ENCODE peak calls at places on chromosomes 13 and 19, in four cellular contexts. R is SK-N-SH, C is K562, H is GM12878. J is an unnamed sample.

GRCh38 chr19:32181356-32181920 is 164.0 kb upstream of the ZNF507 start:
- DNase-seq in H (no peak), R (no peak), C (no peak), J (no peak)

GRCh38 chr19:10424011-10424637 is 3.8 kb downstream of the PDE4A start:
- DNase-seq in R (peak), H (no peak), C (peak), J (peak)

GRCh38 chr13:99606322-99607089 is 105.2 kb downstream of the TM9SF2 start:
- DNase-seq in H (no peak), R (peak), C (peak), J (peak)

GRCh38 chr19:51415187-51415586 is 2.3 kb downstream of the SIGLEC10 start:
- DNase-seq in C (no peak), H (no peak), R (no peak), J (no peak)

GRCh38 chr19:11426656-11427055 is 7.5 kb upstream of the RGL3 start:
- DNase-seq in C (no peak), H (no peak), R (no peak), J (no peak)

GRCh38 chr19:7772752-7773291 is 9.8 kb downstream of the CLEC4M start:
- DNase-seq in H (peak), R (no peak), C (no peak), J (no peak)

GRCh38 chr13:58434943-58435342 is 803.4 kb downstream of the PCDH17 start:
- DNase-seq in R (no peak), H (no peak), C (no peak), J (no peak)

GRCh38 chr19:33470040-33470330 is 51.6 kb downstream of the PEPD start:
- DNase-seq in H (no peak), C (no peak), R (no peak), J (no peak)

GRCh38 chr13:97802213-97802612 is 151.3 kb upstream of the IPO5 start:
- DNase-seq in H (no peak), R (no peak), C (no peak), J (no peak)

GRCh38 chr13:73142091-73142490 is 83.3 kb downstream of the KLF5 start:
- DNase-seq in R (no peak), C (no peak), H (no peak), J (no peak)

GRCh38 chr19:17861542-17862402 is 2.1 kb downstream of the RPL18A start:
- DNase-seq in R (no peak), H (no peak), C (peak), J (no peak)

GRCh38 chr19:55549500-55550320 is 4.4 kb upstream of the SBK3 start:
- DNase-seq in H (no peak), R (no peak), C (no peak), J (peak)

GRCh38 chr13:62432906-62433305 is 1017.3 kb upstream of the PCDH20 start:
- DNase-seq in R (no peak), C (no peak), H (no peak), J (no peak)

GRCh38 chr13:51394724-51395123 is 55.2 kb downstream of the SERPINE3 start:
- DNase-seq in C (no peak), R (peak), H (no peak), J (no peak)

GRCh38 chr13:51396352-51396751 is 56.5 kb downstream of the INTS6 start:
- DNase-seq in R (no peak), C (no peak), H (no peak), J (no peak)

DNA sequence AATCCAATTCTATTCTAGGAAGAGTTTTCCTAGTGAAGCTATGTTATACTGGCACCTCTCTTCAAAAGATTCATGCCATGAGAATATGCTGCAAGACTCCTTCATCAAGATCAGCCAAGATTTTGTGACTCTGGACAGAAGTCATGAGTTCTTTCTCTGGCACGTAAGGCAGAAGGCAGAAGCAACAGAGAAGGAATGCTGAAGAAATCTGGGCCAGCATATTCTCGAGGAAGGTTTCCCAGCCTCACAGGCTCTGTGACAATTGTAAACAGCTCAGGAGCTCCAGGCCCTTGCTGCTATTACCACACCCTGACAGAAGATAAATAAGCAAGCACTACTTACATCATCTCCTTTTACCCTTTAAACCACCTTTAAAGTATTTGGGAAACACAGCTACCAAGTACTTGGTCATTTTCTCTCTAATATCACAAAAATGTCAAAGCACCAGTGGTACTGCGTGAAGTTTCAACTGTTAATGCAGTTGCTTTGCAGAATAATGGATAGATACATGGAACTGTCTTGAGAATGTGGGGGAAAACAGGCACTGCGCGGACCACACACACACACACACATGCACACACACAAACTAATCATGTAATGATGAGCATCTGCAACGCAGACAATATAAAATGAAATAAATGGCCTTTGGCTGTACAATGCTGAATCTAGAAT is 55.4 kb downstream of the INTS6 start:
- DNase-seq in R (peak), H (no peak), C (no peak), J (no peak)
- TF ChIP-seq FOXM1 in R (no peak), H (no peak), C (no peak), J (no peak)

DNA sequence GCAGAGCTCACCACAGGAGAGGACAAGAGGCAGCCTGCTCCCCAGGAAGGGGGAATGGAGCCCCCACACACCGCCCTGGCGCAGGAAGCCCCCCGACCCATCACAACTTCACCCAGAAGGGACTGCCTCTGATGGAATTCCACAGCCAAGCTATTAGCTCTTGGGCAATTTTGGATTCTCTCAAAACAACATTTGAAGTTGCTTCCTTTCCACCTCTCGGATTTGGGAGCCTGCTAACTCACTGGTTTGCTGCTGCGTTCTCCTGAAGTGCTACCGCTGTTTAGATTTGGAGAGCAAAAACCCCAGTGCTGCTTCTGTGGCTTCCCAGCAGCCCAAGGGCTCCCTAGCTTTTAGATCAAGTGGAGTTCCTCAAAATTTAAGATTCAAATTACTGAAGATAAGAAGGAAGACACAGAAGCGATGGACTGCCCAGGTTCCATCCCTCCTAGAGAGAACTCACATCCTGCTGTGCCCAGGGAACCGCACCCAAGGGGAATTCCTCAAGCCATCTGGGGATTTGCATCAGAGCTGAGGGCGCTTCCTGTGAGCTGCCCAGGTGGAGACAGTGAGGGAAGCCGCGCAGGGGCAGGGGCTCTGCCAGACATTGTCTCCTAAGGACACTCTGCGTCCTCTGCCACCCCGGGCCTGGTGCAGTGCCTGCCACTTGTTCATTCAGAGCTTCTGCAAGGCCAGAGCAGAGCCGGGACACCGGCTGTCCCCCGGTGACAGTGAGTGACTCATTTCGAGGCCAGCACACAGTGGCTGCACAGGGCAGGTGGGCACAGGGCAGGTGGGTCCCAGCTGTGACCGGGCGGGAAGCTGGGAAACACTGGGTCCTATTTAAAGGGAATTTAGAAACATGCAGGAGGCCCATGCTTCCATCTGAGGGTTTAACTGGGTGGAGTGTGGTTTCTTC is 45.5 kb downstream of the COL4A1 start:
- DNase-seq in H (no peak), R (no peak), C (no peak), J (no peak)
- TF ChIP-seq EP300 in H (no peak), R (no peak), C (no peak), J (no peak)

DNA sequence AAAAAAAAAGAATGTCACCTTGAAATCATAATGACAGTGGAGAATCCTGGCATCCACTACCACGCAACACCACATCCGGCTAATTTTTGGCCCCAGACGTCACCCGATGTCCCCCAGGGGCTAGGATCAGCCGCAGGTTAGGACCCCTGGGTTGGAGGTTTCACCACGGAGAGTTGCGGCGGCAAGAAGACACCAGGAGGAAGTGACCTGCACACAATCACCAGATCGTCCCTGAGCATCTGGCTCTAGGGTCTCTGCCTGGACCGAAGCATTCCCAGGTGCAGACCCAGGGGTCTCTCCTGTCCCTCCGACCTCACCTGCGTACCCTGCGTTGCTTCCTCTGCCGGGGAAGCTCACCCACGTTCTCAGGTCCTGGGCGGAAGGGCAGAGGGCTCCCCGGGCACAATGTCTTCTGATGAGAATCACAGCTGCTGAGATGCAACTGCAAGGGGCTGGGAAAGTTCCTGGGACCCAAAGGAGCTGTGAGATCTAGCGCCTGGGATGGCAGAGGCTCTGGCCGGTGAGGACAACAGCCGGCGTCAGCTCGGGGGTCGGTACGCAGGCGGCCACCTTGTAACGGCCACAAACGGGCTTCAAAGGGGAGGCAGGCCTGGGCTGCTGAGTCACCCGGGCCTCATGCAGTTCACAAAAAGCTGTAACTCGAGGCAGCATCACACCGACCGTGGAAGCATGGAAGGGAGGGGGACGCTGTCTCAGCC is 111.2 kb downstream of the GADD45B start:
- DNase-seq in H (no peak), R (no peak), C (no peak), J (no peak)
- TF ChIP-seq FOXM1 in H (no peak), R (no peak), C (no peak), J (no peak)

GRCh38 chr19:48364564-48365363 is 597 bp downstream of the SYNGR4 start:
- DNase-seq in C (no peak), H (no peak), R (no peak), J (no peak)

GRCh38 chr19:48361912-48362311 is 1.8 kb downstream of the TMEM143 start:
- DNase-seq in R (no peak), C (no peak), H (no peak), J (no peak)

GRCh38 chr19:48362716-48363499 is 832 bp downstream of the TMEM143 start:
- DNase-seq in C (peak), H (peak), R (peak), J (peak)

GRCh38 chr19:48363810-48364563 is at the start of the genes SYNGR4 and TMEM143:
- DNase-seq in C (peak), H (peak), R (peak), J (peak)

DNA sequence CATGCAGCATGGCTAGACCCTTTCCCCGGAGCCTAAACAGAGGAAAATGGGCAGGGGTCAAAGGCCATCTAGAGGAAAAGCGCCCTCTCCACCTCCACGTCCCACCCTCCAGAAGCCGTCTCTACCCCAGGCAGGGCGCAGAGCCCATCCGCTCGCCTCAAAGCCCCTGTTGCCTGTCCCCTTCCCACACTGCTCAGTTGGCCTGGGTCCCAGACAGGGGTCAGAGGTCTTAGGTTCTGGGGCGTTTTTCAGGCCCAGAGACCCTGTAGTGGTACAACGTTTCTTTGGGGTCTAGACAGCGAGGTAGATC is 285 bp downstream of the TMEM143 start:
- DNase-seq in R (no peak), H (no peak), C (no peak), J (no peak)
- TF ChIP-seq EP300 in R (no peak), H (no peak), C (no peak), J (no peak)